ENCODE peak calls at places on chromosomes 16 and 17, in ten cellular contexts. I is brain microvascular endothelial cell, Z is coronary artery, X is dorsolateral prefrontal cortex, G is OCI-LY7, J is upper lobe of right lung, H is mammary epithelial cell, M is endodermal cell, N is transverse colon, K is lung. C is an unnamed sample.

GRCh38 chr17:65173284-65173793 is 36.2 kb downstream of the RGS9 start:
- DNase-seq in I (peak), Z (no peak), X (no peak), G (peak), J (no peak), H (no peak), M (peak), N (peak), K (no peak), C (no peak)

GRCh38 chr17:78607061-78607460 is 29.9 kb upstream of the DNAH17 start:
- DNase-seq in I (no peak), Z (no peak), X (no peak), G (no peak), J (no peak), H (no peak), M (peak), N (no peak), K (no peak), C (no peak)

GRCh38 chr17:70297397-70297796 is 128.1 kb downstream of the KCNJ2 start:
- DNase-seq in I (no peak), Z (no peak), X (no peak), G (no peak), J (no peak), H (no peak), M (no peak), N (no peak), K (no peak), C (no peak)

GRCh38 chr17:49564638-49565037 is 11.0 kb upstream of the NXPH3 start:
- DNase-seq in I (no peak), Z (no peak), X (no peak), G (no peak), J (no peak), H (no peak), M (no peak), N (no peak), K (no peak), C (no peak)

GRCh38 chr16:84643180-84643583 is 5.1 kb upstream of the KLHL36 start:
- DNase-seq in I (peak), Z (peak), X (no peak), G (no peak), J (peak), H (peak), M (peak), N (peak), K (peak), C (peak)

GRCh38 chr17:77617516-77617915 is 341.0 kb upstream of the TNRC6C start:
- DNase-seq in I (no peak), Z (no peak), X (no peak), G (no peak), J (peak), H (no peak), M (peak), N (no peak), K (no peak), C (no peak)

GRCh38 chr17:81867123-81867951 is 3.8 kb downstream of the ARHGDIA start:
- DNase-seq in I (peak), Z (no peak), X (no peak), G (peak), J (no peak), H (no peak), M (peak), N (peak), K (no peak), C (no peak)

GRCh38 chr17:31842416-31843381 is 16.3 kb downstream of the COPRS start:
- DNase-seq in I (peak), Z (peak), X (peak), G (peak), J (peak), H (no peak), M (peak), N (peak), K (peak), C (peak)

GRCh38 chr17:2949469-2950044 is 113.8 kb downstream of the OR1D5 start:
- DNase-seq in I (no peak), Z (peak), X (no peak), G (no peak), J (peak), H (peak), M (peak), N (peak), K (no peak), C (no peak)

GRCh38 chr17:79650283-79650682 is 39.4 kb upstream of the RBFOX3 start:
- DNase-seq in I (no peak), Z (no peak), X (peak), G (no peak), J (no peak), H (no peak), M (peak), N (no peak), K (no peak), C (no peak)

GRCh38 chr16:69276143-69277115 is 34.7 kb upstream of the VPS4A start:
- DNase-seq in I (peak), Z (peak), X (no peak), G (no peak), J (no peak), H (no peak), M (no peak), N (peak), K (peak), C (peak)

GRCh38 chr16:17463335-17463734 is 7.4 kb downstream of the XYLT1 start:
- DNase-seq in I (no peak), Z (no peak), X (no peak), G (peak), J (no peak), H (no peak), M (no peak), N (no peak), K (no peak), C (no peak)

GRCh38 chr16:17465460-17465859 is 5.3 kb downstream of the XYLT1 start:
- DNase-seq in I (no peak), Z (no peak), X (no peak), G (no peak), J (no peak), H (no peak), M (no peak), N (no peak), K (no peak), C (no peak)

GRCh38 chr16:17459903-17460521 is 10.7 kb downstream of the XYLT1 start:
- DNase-seq in I (no peak), Z (no peak), X (no peak), G (peak), J (no peak), H (no peak), M (no peak), N (peak), K (no peak), C (no peak)

GRCh38 chr16:17460890-17461289 is 9.9 kb downstream of the XYLT1 start:
- DNase-seq in I (no peak), Z (no peak), X (no peak), G (peak), J (no peak), H (no peak), M (no peak), N (no peak), K (no peak), C (no peak)

GRCh38 chr16:17461951-17462729 is 8.6 kb downstream of the XYLT1 start:
- DNase-seq in I (no peak), Z (no peak), X (no peak), G (peak), J (no peak), H (no peak), M (peak), N (peak), K (no peak), C (no peak)
- TF ChIP-seq CTCF in I (no peak), Z (no peak), X (no peak), G (peak), J (no peak), H (no peak), M (peak), N (no peak), K (no peak), C (no peak)

DNA sequence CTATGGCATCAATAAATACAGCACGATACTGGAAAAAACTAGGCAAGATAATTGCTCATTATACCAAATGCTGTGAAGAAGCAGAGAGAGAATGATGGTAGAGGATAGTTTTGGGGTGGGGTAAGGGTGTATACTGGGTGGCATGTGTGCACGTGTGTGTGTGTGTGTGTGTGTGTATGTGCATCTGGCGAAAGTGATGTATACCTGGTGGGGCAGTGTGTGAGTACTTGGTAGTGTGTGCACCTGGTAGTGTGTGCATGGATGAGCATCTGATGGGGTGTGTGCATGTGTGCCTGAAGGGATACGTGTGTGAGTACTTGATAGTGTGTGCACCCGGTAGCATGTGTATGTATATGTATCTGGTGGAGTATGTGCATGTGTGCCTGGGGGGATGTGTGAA is 347.3 kb downstream of the CPPED1 start:
- DNase-seq in I (no peak), Z (no peak), X (no peak), G (no peak), J (no peak), H (no peak), M (no peak), N (no peak), K (no peak), C (no peak)
- H3K27ac ChIP-seq in I (no peak), Z (no peak), X (no peak), G (no peak), J (no peak), H (no peak), M (no peak), N (no peak), K (no peak), C (no peak)

DNA sequence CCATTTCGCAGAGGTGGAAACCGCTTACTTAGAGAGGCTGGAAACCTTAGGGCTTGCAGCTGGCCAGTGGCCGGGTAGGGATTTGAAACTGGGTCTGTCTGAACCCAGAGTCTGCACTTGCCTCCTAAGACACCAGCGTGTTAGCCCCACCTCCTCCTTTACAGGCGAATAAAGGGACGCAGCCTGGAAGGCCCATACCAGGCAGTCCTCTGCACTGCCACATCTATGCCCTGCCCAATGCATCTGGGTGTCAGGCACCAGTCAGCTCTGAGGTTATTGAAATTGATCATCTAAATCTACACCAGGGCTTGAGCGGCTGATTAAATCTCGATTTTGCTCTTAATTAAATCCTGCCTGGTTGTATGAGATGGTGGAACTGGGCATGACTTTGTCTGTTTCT is 19.9 kb upstream of the NAGS start:
- DNase-seq in I (no peak), Z (no peak), X (no peak), G (no peak), J (no peak), H (no peak), M (peak), N (no peak), K (no peak), C (no peak)
- H3K4me3 ChIP-seq in I (no peak), Z (peak), X (no peak), G (no peak), J (peak), H (no peak), M (peak), N (no peak), K (no peak), C (peak)

DNA sequence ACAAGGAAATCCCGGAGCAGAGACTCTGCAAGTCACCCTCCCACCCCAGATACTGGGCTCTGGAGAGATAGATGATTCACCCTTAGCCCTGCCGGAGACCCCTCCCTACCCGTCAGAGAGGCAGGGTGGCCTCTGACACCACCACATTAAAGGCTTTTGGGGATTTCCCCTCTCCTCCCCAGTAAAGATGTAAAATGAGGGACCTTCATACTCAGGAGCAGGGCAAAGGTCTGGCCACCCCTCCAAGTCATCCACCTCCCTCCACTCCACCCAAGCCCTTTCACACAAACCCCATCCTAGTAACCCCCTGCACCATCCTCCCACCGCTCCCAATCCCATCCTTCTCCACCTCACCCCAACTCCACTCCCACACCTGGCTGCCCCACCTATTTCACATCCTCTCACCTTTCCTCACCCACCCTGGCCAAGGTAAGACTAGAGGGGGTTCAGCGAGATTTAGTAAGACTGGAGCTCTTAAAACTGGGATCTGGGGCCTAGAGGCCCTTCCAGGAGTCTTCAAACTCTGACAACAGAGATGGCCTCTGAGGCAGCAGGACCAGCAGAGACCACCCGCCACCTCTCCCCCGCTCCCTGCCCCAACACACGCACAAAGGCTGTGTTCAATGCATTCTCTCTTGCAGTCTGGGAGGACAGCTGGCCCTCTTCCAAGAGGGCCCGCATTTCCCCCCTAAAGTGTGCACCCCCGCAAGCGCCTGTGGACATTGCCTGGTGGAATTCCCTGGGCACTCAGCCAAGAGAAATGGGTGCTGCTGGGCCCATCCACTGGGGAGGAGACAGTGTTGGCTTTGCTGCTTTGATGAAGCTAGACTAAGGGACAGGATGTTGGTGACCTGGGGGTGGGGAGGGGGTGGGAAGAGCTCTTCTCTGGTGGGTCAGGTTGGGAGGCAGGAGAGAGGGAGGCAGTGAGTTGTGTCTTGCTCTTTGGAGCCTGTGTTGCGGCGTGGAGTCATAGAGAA is 1.1 kb downstream of the ABAT start:
- DNase-seq in I (no peak), Z (no peak), X (no peak), G (no peak), J (no peak), H (no peak), M (no peak), N (no peak), K (no peak), C (no peak)
- TF ChIP-seq CTCF in I (no peak), Z (no peak), X (no peak), G (no peak), J (no peak), H (no peak), M (no peak), N (no peak), K (no peak), C (no peak)

GRCh38 chr16:67456383-67457140 is 24.4 kb downstream of the ATP6V0D1 start:
- DNase-seq in I (peak), Z (no peak), X (peak), G (no peak), J (no peak), H (peak), M (peak), N (peak), K (peak), C (no peak)
- H3K27ac ChIP-seq in I (no peak), Z (peak), X (peak), G (no peak), J (no peak), H (no peak), M (no peak), N (peak), K (no peak), C (peak)

GRCh38 chr16:67393790-67394270 is 532 bp upstream of the TPPP3 start:
- DNase-seq in I (no peak), Z (no peak), X (no peak), G (no peak), J (no peak), H (no peak), M (no peak), N (no peak), K (no peak), C (no peak)

GRCh38 chr16:67390816-67391423 is 2.4 kb downstream of the TPPP3 start:
- DNase-seq in I (no peak), Z (no peak), X (peak), G (no peak), J (peak), H (no peak), M (no peak), N (no peak), K (no peak), C (no peak)

GRCh38 chr16:67391424-67392300 is 1.6 kb downstream of the TPPP3 start:
- DNase-seq in I (no peak), Z (no peak), X (peak), G (no peak), J (peak), H (no peak), M (no peak), N (no peak), K (no peak), C (no peak)

GRCh38 chr16:67393111-67393789 is at the start of gene TPPP3:
- DNase-seq in I (peak), Z (peak), X (peak), G (no peak), J (peak), H (peak), M (peak), N (peak), K (peak), C (no peak)

DNA sequence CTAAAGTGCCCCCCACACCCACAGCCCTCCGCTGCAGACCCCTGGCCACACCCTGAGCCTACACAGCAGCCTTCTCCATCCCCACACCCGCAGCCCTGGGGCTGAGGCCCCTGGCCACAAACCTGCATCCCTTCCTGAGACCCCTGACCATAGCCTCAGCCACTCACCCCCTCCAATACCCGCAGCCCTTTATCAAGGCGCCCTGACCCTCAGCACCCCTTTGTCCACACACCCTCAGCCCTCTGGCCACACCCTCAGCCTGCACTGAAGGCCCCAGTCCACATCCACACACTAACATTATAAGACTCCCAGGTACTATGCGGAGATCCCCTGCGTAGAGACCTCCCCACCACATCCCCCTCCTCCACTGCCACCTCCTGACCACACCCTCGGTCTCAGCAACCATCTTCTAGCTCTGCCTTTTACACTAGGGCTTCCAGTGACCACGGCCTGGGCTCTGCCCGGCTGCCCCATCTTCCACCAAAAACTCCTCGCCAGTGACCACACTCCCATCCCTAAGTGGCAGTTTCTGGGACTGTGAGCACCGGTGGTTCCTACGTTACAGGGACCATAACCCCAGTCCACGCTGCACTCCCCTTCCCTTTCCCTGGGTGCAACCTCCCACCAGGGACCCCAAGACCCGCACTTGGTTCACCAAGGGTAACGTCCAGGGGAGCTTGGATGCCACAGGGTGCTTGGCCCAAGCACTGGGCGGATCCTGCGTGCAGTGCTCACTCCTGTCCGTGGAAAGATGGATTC is 818 bp downstream of the TPPP3 start:
- DNase-seq in I (no peak), Z (no peak), X (no peak), G (no peak), J (peak), H (no peak), M (no peak), N (no peak), K (no peak), C (no peak)
- H3K4me3 ChIP-seq in I (peak), Z (peak), X (peak), G (no peak), J (peak), H (no peak), M (peak), N (peak), K (peak), C (peak)

DNA sequence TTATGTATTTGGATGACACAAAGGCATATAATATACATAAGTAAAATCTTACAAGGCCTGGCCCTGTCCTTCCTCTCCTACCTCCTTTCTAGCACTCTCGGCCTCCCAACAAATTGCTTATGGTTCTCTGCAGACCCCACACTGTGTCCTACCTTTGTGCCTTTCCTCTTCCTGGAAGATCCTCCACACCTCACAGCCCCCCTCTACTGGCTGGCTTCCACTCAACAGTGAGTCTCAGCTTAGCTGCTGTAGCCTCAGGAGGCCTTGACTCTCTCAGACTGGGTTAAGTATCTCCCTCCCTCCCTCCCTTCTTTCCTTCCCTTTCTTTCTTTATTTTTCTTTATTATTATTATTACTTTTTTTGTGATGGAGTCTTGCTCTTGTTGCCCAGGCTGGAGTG is 8.3 kb upstream of the SLC52A1 start:
- DNase-seq in I (no peak), Z (no peak), X (no peak), G (no peak), J (no peak), H (no peak), M (peak), N (no peak), K (no peak), C (no peak)
- TF ChIP-seq CTCF in I (no peak), Z (no peak), X (no peak), G (peak), J (no peak), H (no peak), M (peak), N (no peak), K (no peak), C (no peak)

GRCh38 chr16:73046484-73047214 is 1.3 kb downstream of the ZFHX3 start:
- DNase-seq in I (no peak), Z (no peak), X (no peak), G (no peak), J (no peak), H (no peak), M (no peak), N (no peak), K (no peak), C (no peak)
- H3K27ac ChIP-seq in I (peak), Z (peak), X (no peak), G (no peak), J (peak), H (no peak), M (no peak), N (peak), K (no peak), C (no peak)

C was measured in AG04450.